ENCODE peak calls at places on chromosomes 6 and 20, in ten cellular contexts. H is psoas muscle, O is fibroblast of mammary gland, K is OCI-LY7, G is heart left ventricle, E is esophagus squamous epithelium, P is fibroblast of the aortic adventitia, R is mucosa of descending colon, Y is brain microvascular endothelial cell, D is fibroblast of lung. Q is an unnamed sample.
A peak's percentile ranks its signal among the peaks of the same experiment; 100 is the strongest.

GRCh38 chr20:43938932-43939761 is 24.5 kb downstream of the TOX2 start:
- DNase-seq in K (no peak), R (peak; percentile 54), G (peak; percentile 75), Y (peak; percentile 99), E (no peak), O (peak; percentile 100), P (peak; percentile 100), D (peak; percentile 100), H (peak; percentile 63), Q (peak; percentile 78)

GRCh38 chr20:5357942-5358341 is 41.2 kb upstream of the PROKR2 start:
- DNase-seq in G (no peak), K (no peak), Y (no peak), P (no peak), D (no peak), H (no peak), R (no peak), O (no peak), E (no peak), Q (no peak)

GRCh38 chr6:27061235-27061993 is 186.1 kb upstream of the PRSS16 start:
- DNase-seq in P (no peak), E (no peak), Y (no peak), K (no peak), D (no peak), G (no peak), R (no peak), O (no peak), H (no peak), Q (no peak)

GRCh38 chr6:3260296-3260695 is 1.5 kb downstream of the PSMG4 start:
- DNase-seq in O (no peak), E (no peak), R (no peak), P (no peak), G (no peak), D (no peak), H (no peak), Y (no peak), K (no peak), Q (no peak)

GRCh38 chr6:37845026-37845911 is 25.7 kb downstream of the ZFAND3 start:
- DNase-seq in K (no peak), E (no peak), Y (no peak), P (peak; percentile 70), D (no peak), G (no peak), H (no peak), O (no peak), R (no peak), Q (no peak)

GRCh38 chr6:3283641-3284435 is 25.1 kb downstream of the PSMG4 start:
- DNase-seq in G (no peak), Y (no peak), E (no peak), K (no peak), O (no peak), P (no peak), R (no peak), D (no peak), H (no peak), Q (no peak)

GRCh38 chr20:2775139-2775538 is 25.3 kb downstream of the CPXM1 start:
- DNase-seq in E (no peak), G (no peak), O (peak; percentile 49), H (no peak), D (no peak), Y (no peak), K (no peak), R (no peak), P (no peak), Q (peak; percentile 51)

GRCh38 chr6:86193821-86194220 is 551.1 kb upstream of the SYNCRIP start:
- DNase-seq in K (no peak), H (no peak), Y (no peak), D (no peak), O (no peak), P (no peak), E (no peak), R (no peak), G (no peak), Q (no peak)

GRCh38 chr6:3209114-3210023 is 18.1 kb downstream of the TUBB2B start:
- DNase-seq in K (peak; percentile 42), Y (peak; percentile 98), R (peak; percentile 58), O (peak; percentile 98), H (peak; percentile 67), D (peak; percentile 99), P (peak; percentile 94), G (peak; percentile 47), E (peak; percentile 14), Q (peak; percentile 99)

GRCh38 chr6:142842423-142843261 is 102.3 kb downstream of the HIVEP2 start:
- DNase-seq in H (no peak), D (peak; percentile 83), G (no peak), Y (peak; percentile 92), R (no peak), K (no peak), E (no peak), P (peak; percentile 38), O (peak; percentile 70), Q (peak; percentile 26)

GRCh38 chr6:17334265-17334664 is 53.1 kb downstream of the RBM24 start:
- DNase-seq in K (no peak), G (no peak), R (no peak), H (no peak), E (no peak), D (peak; percentile 68), O (peak; percentile 32), Y (peak; percentile 45), P (peak; percentile 11), Q (no peak)

GRCh38 chr6:34393191-34393967 is 910 bp upstream of the NUDT3 start:
- DNase-seq in P (no peak), O (no peak), H (no peak), R (peak; percentile 72), E (no peak), K (peak; percentile 81), D (no peak), G (no peak), Y (no peak), Q (no peak)

DNA sequence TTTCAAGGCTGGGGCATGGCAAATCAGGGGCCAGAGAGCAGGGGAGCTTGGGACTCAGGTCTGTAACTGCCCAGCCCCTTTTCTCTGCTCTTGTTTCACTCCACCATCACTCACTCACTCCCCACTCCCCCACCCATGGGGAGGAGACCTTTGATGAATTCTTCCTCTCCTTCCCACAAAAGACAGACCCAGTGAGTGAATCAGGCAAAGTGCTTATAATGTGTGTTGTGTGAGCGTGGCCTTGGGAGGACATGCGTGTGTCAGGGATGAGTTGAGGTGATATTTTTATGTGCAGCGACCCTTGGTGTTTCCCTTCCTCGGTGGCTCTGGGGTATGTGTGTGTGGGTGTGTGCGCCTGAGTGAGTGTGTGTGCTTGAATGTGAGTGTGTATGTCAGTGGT is 1.0 kb upstream of the CUL9 start:
- DNase-seq in H (no peak), G (no peak), D (peak; percentile 41), P (no peak), Y (no peak), R (no peak), K (no peak), E (no peak), O (peak; percentile 14), Q (no peak)
- H3K4me3 ChIP-seq in H (no peak overlapping the region), G (no peak overlapping the region), D (no peak overlapping the region), P (no peak overlapping the region), Y (no peak overlapping the region), R (no peak overlapping the region), K (no peak overlapping the region), E (no peak overlapping the region), O (no peak overlapping the region), Q (no peak overlapping the region)

GRCh38 chr20:33567949-33568348 is 78.1 kb downstream of the CBFA2T2 start:
- DNase-seq in H (no peak), D (no peak), G (no peak), K (no peak), Y (no peak), E (no peak), R (no peak), O (no peak), P (no peak), Q (no peak)
- TF ChIP-seq CTCF in H (no peak), D (no peak), G (no peak), K (no peak), Y (no peak), E (no peak), R (no peak), O (no peak), P (no peak), Q (no peak)

DNA sequence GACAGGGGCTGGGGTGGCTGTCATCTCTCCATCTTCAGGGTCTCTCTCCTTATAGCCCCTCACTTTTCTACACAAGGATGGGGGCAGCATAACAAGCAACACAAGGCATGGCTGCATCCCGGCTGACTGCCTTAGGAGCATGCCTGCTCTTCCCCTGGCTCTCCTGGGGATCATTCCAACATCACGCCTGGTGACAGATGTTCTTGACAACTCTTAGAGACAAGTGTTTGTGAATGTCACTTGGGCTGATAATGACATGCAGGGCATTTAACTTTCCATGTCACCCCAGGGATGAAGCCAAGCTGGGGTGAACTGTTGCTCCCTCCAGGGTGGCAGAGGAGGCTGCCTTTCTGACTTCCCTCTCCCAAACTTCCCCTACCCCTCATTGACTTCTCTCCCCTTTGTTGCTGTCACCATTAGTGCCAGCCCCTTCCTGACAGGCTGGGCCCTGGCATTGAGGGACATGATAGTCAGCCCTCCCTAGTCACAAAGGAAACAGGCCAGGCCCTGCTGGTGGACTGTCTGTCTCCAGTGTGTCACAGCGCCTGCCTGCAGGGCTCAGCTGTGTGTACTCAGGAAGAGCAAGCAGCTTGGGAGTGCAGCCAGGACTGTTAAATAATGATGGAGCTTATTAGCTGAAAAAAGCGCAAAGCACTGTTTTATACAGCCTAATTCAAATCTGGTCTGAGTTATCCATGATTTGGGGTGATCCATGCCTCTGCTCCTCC is 161.8 kb downstream of the LRFN2 start:
- DNase-seq in R (no peak), H (no peak), E (no peak), Y (no peak), D (no peak), G (peak; percentile 79), K (no peak), O (no peak), P (no peak), Q (no peak)
- H3K4me3 ChIP-seq in R (no peak overlapping the region), H (no peak overlapping the region), E (no peak overlapping the region), Y (no peak overlapping the region), D (no peak overlapping the region), G (no peak overlapping the region), K (no peak overlapping the region), O (no peak overlapping the region), P (no peak overlapping the region), Q (no peak overlapping the region)

DNA sequence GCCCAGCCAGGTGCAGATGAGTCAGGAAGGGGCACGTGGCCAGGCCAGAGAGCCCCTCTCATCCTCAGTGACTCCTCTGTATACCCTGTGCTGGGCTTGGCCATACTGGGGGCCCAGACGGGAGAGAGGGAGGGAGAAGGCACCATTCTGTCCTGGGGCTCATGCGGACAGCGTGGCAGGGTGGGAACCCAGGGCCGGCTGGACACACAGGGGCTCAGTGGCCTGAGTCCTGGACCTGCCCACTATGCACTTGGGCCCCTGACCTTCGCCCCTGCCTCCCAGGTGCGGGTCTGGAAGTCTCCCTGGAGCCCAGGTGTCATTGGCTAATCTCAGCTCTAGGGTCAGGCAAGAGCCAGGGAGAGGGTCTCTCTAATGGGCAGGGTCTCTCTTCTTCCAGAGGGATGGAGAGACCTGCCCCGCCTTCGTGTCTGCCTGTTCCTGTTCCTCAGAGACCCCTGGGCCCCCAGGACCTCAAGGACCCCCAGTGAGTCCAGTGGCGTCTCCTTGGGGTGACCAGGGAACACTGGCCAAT is 27.7 kb downstream of the COL20A1 start:
- DNase-seq in Y (no peak), P (no peak), R (peak; percentile 25), H (peak; percentile 22), O (no peak), E (no peak), K (no peak), D (no peak), G (peak; percentile 18), Q (no peak)
- TF ChIP-seq CTCF in Y (no peak), P (no peak), R (no peak), H (no peak), O (no peak), E (no peak), K (no peak), D (no peak), G (no peak), Q (no peak)

GRCh38 chr20:63639093-63639860 is 12.4 kb upstream of the GMEB2 start:
- DNase-seq in G (peak; percentile 70), O (no peak), D (no peak), P (no peak), E (no peak), K (peak; percentile 89), Y (no peak), H (peak; percentile 67), R (peak; percentile 91), Q (no peak)
- H3K4me3 ChIP-seq in G (no peak overlapping the region), O (no peak overlapping the region), D (no peak overlapping the region), P (no peak overlapping the region), E (peak overlapping the region; percentile 54), K (peak overlapping the region; percentile 74), Y (no peak overlapping the region), H (no peak overlapping the region), R (no peak overlapping the region), Q (no peak overlapping the region)

Q was measured in HFF-Myc.